ENCODE peak calls at places on chromosomes 16 and 17, in nine cellular contexts. One of them, this sample, is unnamed.

GRCh38 chr16:88770459-88771293 is 14.3 kb downstream of the PIEZO1 start:
- DNase-seq in fibroblast of villous mesenchyme: peak
- DNase-seq in NCI-H1930: no peak
- DNase-seq in WTC11: peak
- DNase-seq in effector memory CD4-positive, alpha-beta T cell: no peak
- DNase-seq in left ventricle myocardium inferior: peak
- DNase-seq in stimulated activated CD4-positive, alpha-beta T cell treated with anti-CD3 and anti-CD28 coated beads, TNF-alpha, amount 100 ng/mL, for 24 hours: no peak
- DNase-seq in esophagus squamous epithelium: no peak
- DNase-seq in NCI-H460: no peak
- DNase-seq in this sample: no peak

GRCh38 chr17:18172528-18173278 is 10.9 kb upstream of the ALKBH5 start:
- DNase-seq in fibroblast of villous mesenchyme: no peak
- DNase-seq in NCI-H1930: no peak
- DNase-seq in WTC11: no peak
- DNase-seq in effector memory CD4-positive, alpha-beta T cell: no peak
- DNase-seq in left ventricle myocardium inferior: no peak
- DNase-seq in stimulated activated CD4-positive, alpha-beta T cell treated with anti-CD3 and anti-CD28 coated beads, TNF-alpha, amount 100 ng/mL, for 24 hours: no peak
- DNase-seq in esophagus squamous epithelium: no peak
- DNase-seq in NCI-H460: no peak
- DNase-seq in this sample: no peak

GRCh38 chr16:3789375-3790067 is 72.2 kb upstream of the TRAP1 start:
- DNase-seq in fibroblast of villous mesenchyme: no peak
- DNase-seq in NCI-H1930: no peak
- DNase-seq in WTC11: no peak
- DNase-seq in effector memory CD4-positive, alpha-beta T cell: no peak
- DNase-seq in left ventricle myocardium inferior: no peak
- DNase-seq in stimulated activated CD4-positive, alpha-beta T cell treated with anti-CD3 and anti-CD28 coated beads, TNF-alpha, amount 100 ng/mL, for 24 hours: no peak
- DNase-seq in esophagus squamous epithelium: no peak
- DNase-seq in NCI-H460: no peak
- DNase-seq in this sample: no peak

GRCh38 chr17:63399856-63400255 is 46.2 kb downstream of the CYB561 start:
- DNase-seq in fibroblast of villous mesenchyme: peak
- DNase-seq in NCI-H1930: no peak
- DNase-seq in WTC11: no peak
- DNase-seq in effector memory CD4-positive, alpha-beta T cell: no peak
- DNase-seq in left ventricle myocardium inferior: peak
- DNase-seq in stimulated activated CD4-positive, alpha-beta T cell treated with anti-CD3 and anti-CD28 coated beads, TNF-alpha, amount 100 ng/mL, for 24 hours: no peak
- DNase-seq in esophagus squamous epithelium: no peak
- DNase-seq in NCI-H460: no peak
- DNase-seq in this sample: no peak

GRCh38 chr17:57286372-57287105 is 30.2 kb downstream of the MSI2 start:
- DNase-seq in fibroblast of villous mesenchyme: peak
- DNase-seq in NCI-H1930: no peak
- DNase-seq in WTC11: no peak
- DNase-seq in effector memory CD4-positive, alpha-beta T cell: no peak
- DNase-seq in left ventricle myocardium inferior: no peak
- DNase-seq in stimulated activated CD4-positive, alpha-beta T cell treated with anti-CD3 and anti-CD28 coated beads, TNF-alpha, amount 100 ng/mL, for 24 hours: no peak
- DNase-seq in esophagus squamous epithelium: no peak
- DNase-seq in NCI-H460: no peak
- DNase-seq in this sample: no peak

GRCh38 chr17:62596662-62597061 is 30.8 kb upstream of the MRC2 start:
- DNase-seq in fibroblast of villous mesenchyme: no peak
- DNase-seq in NCI-H1930: no peak
- DNase-seq in WTC11: no peak
- DNase-seq in effector memory CD4-positive, alpha-beta T cell: no peak
- DNase-seq in left ventricle myocardium inferior: no peak
- DNase-seq in stimulated activated CD4-positive, alpha-beta T cell treated with anti-CD3 and anti-CD28 coated beads, TNF-alpha, amount 100 ng/mL, for 24 hours: no peak
- DNase-seq in esophagus squamous epithelium: no peak
- DNase-seq in NCI-H460: no peak
- DNase-seq in this sample: no peak

GRCh38 chr17:42414782-42415409 is 8.2 kb downstream of the CAVIN1 start:
- DNase-seq in fibroblast of villous mesenchyme: no peak
- DNase-seq in NCI-H1930: no peak
- DNase-seq in WTC11: no peak
- DNase-seq in effector memory CD4-positive, alpha-beta T cell: no peak
- DNase-seq in left ventricle myocardium inferior: no peak
- DNase-seq in stimulated activated CD4-positive, alpha-beta T cell treated with anti-CD3 and anti-CD28 coated beads, TNF-alpha, amount 100 ng/mL, for 24 hours: peak
- DNase-seq in esophagus squamous epithelium: no peak
- DNase-seq in NCI-H460: no peak
- DNase-seq in this sample: no peak

GRCh38 chr16:68396481-68396880 is 51.8 kb downstream of the SMPD3 start:
- DNase-seq in fibroblast of villous mesenchyme: peak
- DNase-seq in NCI-H1930: no peak
- DNase-seq in WTC11: no peak
- DNase-seq in effector memory CD4-positive, alpha-beta T cell: peak
- DNase-seq in left ventricle myocardium inferior: no peak
- DNase-seq in stimulated activated CD4-positive, alpha-beta T cell treated with anti-CD3 and anti-CD28 coated beads, TNF-alpha, amount 100 ng/mL, for 24 hours: peak
- DNase-seq in esophagus squamous epithelium: no peak
- DNase-seq in NCI-H460: peak
- DNase-seq in this sample: no peak

GRCh38 chr17:67431210-67432015 is 54.3 kb downstream of the PITPNC1 start:
- DNase-seq in fibroblast of villous mesenchyme: peak
- DNase-seq in NCI-H1930: no peak
- DNase-seq in WTC11: no peak
- DNase-seq in effector memory CD4-positive, alpha-beta T cell: no peak
- DNase-seq in left ventricle myocardium inferior: no peak
- DNase-seq in stimulated activated CD4-positive, alpha-beta T cell treated with anti-CD3 and anti-CD28 coated beads, TNF-alpha, amount 100 ng/mL, for 24 hours: no peak
- DNase-seq in esophagus squamous epithelium: no peak
- DNase-seq in NCI-H460: peak
- DNase-seq in this sample: no peak

GRCh38 chr16:86229283-86229682 is 281.0 kb upstream of the FOXF1 start:
- DNase-seq in fibroblast of villous mesenchyme: no peak
- DNase-seq in NCI-H1930: no peak
- DNase-seq in WTC11: no peak
- DNase-seq in effector memory CD4-positive, alpha-beta T cell: no peak
- DNase-seq in left ventricle myocardium inferior: no peak
- DNase-seq in stimulated activated CD4-positive, alpha-beta T cell treated with anti-CD3 and anti-CD28 coated beads, TNF-alpha, amount 100 ng/mL, for 24 hours: no peak
- DNase-seq in esophagus squamous epithelium: no peak
- DNase-seq in NCI-H460: no peak
- DNase-seq in this sample: no peak

GRCh38 chr16:2147981-2148671 is at the start of gene RAB26:
- DNase-seq in fibroblast of villous mesenchyme: peak
- DNase-seq in NCI-H1930: peak
- DNase-seq in WTC11: peak
- DNase-seq in effector memory CD4-positive, alpha-beta T cell: peak
- DNase-seq in left ventricle myocardium inferior: peak
- DNase-seq in stimulated activated CD4-positive, alpha-beta T cell treated with anti-CD3 and anti-CD28 coated beads, TNF-alpha, amount 100 ng/mL, for 24 hours: no peak
- DNase-seq in esophagus squamous epithelium: no peak
- DNase-seq in NCI-H460: peak
- DNase-seq in this sample: peak

GRCh38 chr16:72832640-72833039 is 215.3 kb downstream of the ZFHX3 start:
- DNase-seq in fibroblast of villous mesenchyme: peak
- DNase-seq in NCI-H1930: peak
- DNase-seq in WTC11: peak
- DNase-seq in effector memory CD4-positive, alpha-beta T cell: peak
- DNase-seq in left ventricle myocardium inferior: peak
- DNase-seq in stimulated activated CD4-positive, alpha-beta T cell treated with anti-CD3 and anti-CD28 coated beads, TNF-alpha, amount 100 ng/mL, for 24 hours: peak
- DNase-seq in esophagus squamous epithelium: no peak
- DNase-seq in NCI-H460: peak
- DNase-seq in this sample: peak

GRCh38 chr17:57544834-57545463 is 200.2 kb downstream of the CCDC182 start:
- DNase-seq in fibroblast of villous mesenchyme: no peak
- DNase-seq in NCI-H1930: no peak
- DNase-seq in WTC11: no peak
- DNase-seq in effector memory CD4-positive, alpha-beta T cell: no peak
- DNase-seq in left ventricle myocardium inferior: no peak
- DNase-seq in stimulated activated CD4-positive, alpha-beta T cell treated with anti-CD3 and anti-CD28 coated beads, TNF-alpha, amount 100 ng/mL, for 24 hours: no peak
- DNase-seq in esophagus squamous epithelium: no peak
- DNase-seq in NCI-H460: no peak
- DNase-seq in this sample: no peak

GRCh38 chr16:21656795-21657768 is 4.7 kb upstream of the IGSF6 start:
- DNase-seq in fibroblast of villous mesenchyme: peak
- DNase-seq in NCI-H1930: peak
- DNase-seq in WTC11: no peak
- DNase-seq in effector memory CD4-positive, alpha-beta T cell: peak
- DNase-seq in left ventricle myocardium inferior: no peak
- DNase-seq in stimulated activated CD4-positive, alpha-beta T cell treated with anti-CD3 and anti-CD28 coated beads, TNF-alpha, amount 100 ng/mL, for 24 hours: no peak
- DNase-seq in esophagus squamous epithelium: no peak
- DNase-seq in NCI-H460: peak
- DNase-seq in this sample: peak

GRCh38 chr16:70677499-70678120 is 8.2 kb downstream of the MTSS2 start:
- DNase-seq in fibroblast of villous mesenchyme: no peak
- DNase-seq in NCI-H1930: no peak
- DNase-seq in WTC11: no peak
- DNase-seq in effector memory CD4-positive, alpha-beta T cell: no peak
- DNase-seq in left ventricle myocardium inferior: no peak
- DNase-seq in stimulated activated CD4-positive, alpha-beta T cell treated with anti-CD3 and anti-CD28 coated beads, TNF-alpha, amount 100 ng/mL, for 24 hours: no peak
- DNase-seq in esophagus squamous epithelium: no peak
- DNase-seq in NCI-H460: no peak
- DNase-seq in this sample: no peak